ENCODE peak calls at places on chromosomes 16 and 17, in eight cellular contexts. One of them, this sample, is unnamed.

GRCh38 chr17:2111691-2112090 is 56.8 kb downstream of the HIC1 start:
- DNase-seq in transverse colon: no peak
- DNase-seq in WTC11: no peak
- DNase-seq in RWPE1: no peak
- DNase-seq in fibroblast of mammary gland: peak
- DNase-seq in MM.1S: no peak
- DNase-seq in lower leg skin: peak
- DNase-seq in epithelial cell of esophagus: peak
- DNase-seq in this sample: no peak

GRCh38 chr17:45006927-45007461 is 38.9 kb upstream of the C1QL1 start:
- DNase-seq in RWPE1: no peak
- DNase-seq in epithelial cell of esophagus: no peak
- DNase-seq in fibroblast of mammary gland: no peak
- DNase-seq in lower leg skin: no peak
- DNase-seq in WTC11: peak
- DNase-seq in transverse colon: no peak
- DNase-seq in MM.1S: no peak
- DNase-seq in this sample: no peak

GRCh38 chr16:3876695-3877094 is 3.8 kb downstream of the CREBBP start:
- DNase-seq in lower leg skin: no peak
- DNase-seq in fibroblast of mammary gland: peak
- DNase-seq in transverse colon: no peak
- DNase-seq in epithelial cell of esophagus: peak
- DNase-seq in RWPE1: no peak
- DNase-seq in MM.1S: no peak
- DNase-seq in WTC11: no peak
- DNase-seq in this sample: no peak

GRCh38 chr17:27384261-27384701 is 72.0 kb upstream of the KSR1 start:
- DNase-seq in fibroblast of mammary gland: peak
- DNase-seq in lower leg skin: peak
- DNase-seq in WTC11: no peak
- DNase-seq in MM.1S: no peak
- DNase-seq in RWPE1: peak
- DNase-seq in transverse colon: peak
- DNase-seq in epithelial cell of esophagus: peak
- DNase-seq in this sample: no peak

GRCh38 chr17:69724236-69724635 is 309.7 kb downstream of the MAP2K6 start:
- DNase-seq in epithelial cell of esophagus: no peak
- DNase-seq in RWPE1: no peak
- DNase-seq in MM.1S: no peak
- DNase-seq in lower leg skin: no peak
- DNase-seq in WTC11: no peak
- DNase-seq in transverse colon: no peak
- DNase-seq in fibroblast of mammary gland: peak
- DNase-seq in this sample: no peak

GRCh38 chr17:19260958-19261357 is 23.8 kb downstream of the EPN2 start:
- DNase-seq in lower leg skin: no peak
- DNase-seq in WTC11: no peak
- DNase-seq in fibroblast of mammary gland: no peak
- DNase-seq in RWPE1: peak
- DNase-seq in epithelial cell of esophagus: peak
- DNase-seq in transverse colon: no peak
- DNase-seq in MM.1S: no peak
- DNase-seq in this sample: no peak

GRCh38 chr17:46964315-46965265 is 14.5 kb downstream of the RPRML start:
- DNase-seq in lower leg skin: no peak
- DNase-seq in MM.1S: no peak
- DNase-seq in transverse colon: no peak
- DNase-seq in fibroblast of mammary gland: peak
- DNase-seq in epithelial cell of esophagus: peak
- DNase-seq in WTC11: peak
- DNase-seq in RWPE1: no peak
- DNase-seq in this sample: no peak

GRCh38 chr17:10013360-10014112 is 108.5 kb upstream of the RCVRN start:
- DNase-seq in WTC11: no peak
- DNase-seq in lower leg skin: no peak
- DNase-seq in epithelial cell of esophagus: no peak
- DNase-seq in RWPE1: no peak
- DNase-seq in MM.1S: peak
- DNase-seq in fibroblast of mammary gland: no peak
- DNase-seq in transverse colon: peak
- DNase-seq in this sample: peak

GRCh38 chr16:9154576-9155410 is 63.3 kb downstream of the HAPSTR1 start:
- DNase-seq in epithelial cell of esophagus: no peak
- DNase-seq in fibroblast of mammary gland: no peak
- DNase-seq in MM.1S: no peak
- DNase-seq in WTC11: no peak
- DNase-seq in transverse colon: no peak
- DNase-seq in lower leg skin: no peak
- DNase-seq in RWPE1: no peak
- DNase-seq in this sample: no peak

GRCh38 chr17:49404371-49404770 is 10.3 kb downstream of the PHB1 start:
- DNase-seq in lower leg skin: peak
- DNase-seq in MM.1S: no peak
- DNase-seq in RWPE1: no peak
- DNase-seq in WTC11: no peak
- DNase-seq in fibroblast of mammary gland: no peak
- DNase-seq in transverse colon: no peak
- DNase-seq in epithelial cell of esophagus: no peak
- DNase-seq in this sample: peak

GRCh38 chr17:1640329-1641064 is 5.0 kb downstream of the SCARF1 start:
- DNase-seq in WTC11: no peak
- DNase-seq in MM.1S: no peak
- DNase-seq in RWPE1: no peak
- DNase-seq in lower leg skin: no peak
- DNase-seq in epithelial cell of esophagus: no peak
- DNase-seq in transverse colon: no peak
- DNase-seq in fibroblast of mammary gland: no peak
- DNase-seq in this sample: no peak

GRCh38 chr17:41536741-41537613 is 8.9 kb upstream of the KRT19 start:
- DNase-seq in RWPE1: no peak
- DNase-seq in transverse colon: no peak
- DNase-seq in WTC11: no peak
- DNase-seq in fibroblast of mammary gland: no peak
- DNase-seq in epithelial cell of esophagus: no peak
- DNase-seq in MM.1S: no peak
- DNase-seq in lower leg skin: no peak
- DNase-seq in this sample: no peak

GRCh38 chr16:3716831-3717234 is 491 bp downstream of the TRAP1 start:
- DNase-seq in WTC11: peak
- DNase-seq in transverse colon: peak
- DNase-seq in RWPE1: peak
- DNase-seq in epithelial cell of esophagus: peak
- DNase-seq in MM.1S: peak
- DNase-seq in fibroblast of mammary gland: peak
- DNase-seq in lower leg skin: no peak
- DNase-seq in this sample: peak

GRCh38 chr17:4728124-4728523 is 3.1 kb upstream of the MED11 start:
- DNase-seq in RWPE1: no peak
- DNase-seq in WTC11: no peak
- DNase-seq in MM.1S: no peak
- DNase-seq in transverse colon: no peak
- DNase-seq in fibroblast of mammary gland: no peak
- DNase-seq in lower leg skin: no peak
- DNase-seq in epithelial cell of esophagus: peak
- DNase-seq in this sample: peak

GRCh38 chr17:4738136-4739121 is 1.2 kb upstream of the ZMYND15 start:
- DNase-seq in epithelial cell of esophagus: peak
- DNase-seq in transverse colon: peak
- DNase-seq in lower leg skin: no peak
- DNase-seq in WTC11: no peak
- DNase-seq in MM.1S: peak
- DNase-seq in fibroblast of mammary gland: no peak
- DNase-seq in RWPE1: peak
- DNase-seq in this sample: peak

GRCh38 chr17:4735825-4736651 is 3.6 kb upstream of the ZMYND15 start:
- DNase-seq in transverse colon: no peak
- DNase-seq in RWPE1: no peak
- DNase-seq in lower leg skin: no peak
- DNase-seq in epithelial cell of esophagus: no peak
- DNase-seq in WTC11: no peak
- DNase-seq in MM.1S: no peak
- DNase-seq in fibroblast of mammary gland: no peak
- DNase-seq in this sample: peak

GRCh38 chr17:4734857-4735475 is 3.7 kb downstream of the MED11 start:
- DNase-seq in epithelial cell of esophagus: no peak
- DNase-seq in transverse colon: no peak
- DNase-seq in WTC11: no peak
- DNase-seq in fibroblast of mammary gland: no peak
- DNase-seq in lower leg skin: no peak
- DNase-seq in MM.1S: no peak
- DNase-seq in RWPE1: no peak
- DNase-seq in this sample: no peak

DNA sequence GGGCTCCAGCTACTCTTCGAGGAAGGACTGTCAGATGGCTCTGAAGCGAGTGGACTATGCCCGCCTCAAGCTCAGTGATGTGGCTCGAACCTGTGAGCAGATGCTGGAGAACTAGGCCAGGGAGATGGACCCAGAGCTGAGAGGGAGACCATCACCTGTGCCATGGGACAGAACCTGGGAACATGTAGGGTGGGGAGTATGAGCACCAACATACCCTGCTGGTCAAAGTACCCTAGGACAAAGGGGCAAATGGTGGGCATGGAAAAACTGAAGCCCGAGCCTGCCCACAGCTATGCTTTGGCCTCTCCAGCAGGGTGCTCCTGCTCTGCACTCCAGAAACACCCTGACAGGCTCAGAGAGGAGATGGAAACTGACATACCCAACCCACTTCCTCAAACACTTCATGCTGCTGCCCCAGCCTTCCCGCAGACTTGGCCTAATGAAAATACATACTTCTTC is 1.9 kb downstream of the MED11 start:
- DNase-seq in transverse colon: no peak
- DNase-seq in epithelial cell of esophagus: peak
- DNase-seq in WTC11: no peak
- DNase-seq in MM.1S: peak
- DNase-seq in fibroblast of mammary gland: no peak
- DNase-seq in RWPE1: no peak
- DNase-seq in lower leg skin: no peak
- DNase-seq in this sample: no peak
- TF ChIP-seq CTCF in transverse colon: no peak
- TF ChIP-seq CTCF in epithelial cell of esophagus: peak
- TF ChIP-seq CTCF in WTC11: no peak
- TF ChIP-seq CTCF in MM.1S: peak
- TF ChIP-seq CTCF in fibroblast of mammary gland: no peak
- TF ChIP-seq CTCF in RWPE1: no peak
- TF ChIP-seq CTCF in lower leg skin: no peak
- TF ChIP-seq CTCF in this sample: no peak

GRCh38 chr17:30005709-30006320 is 64.4 kb downstream of the EFCAB5 start:
- DNase-seq in epithelial cell of esophagus: peak
- DNase-seq in WTC11: no peak
- DNase-seq in transverse colon: no peak
- DNase-seq in MM.1S: no peak
- DNase-seq in lower leg skin: no peak
- DNase-seq in fibroblast of mammary gland: no peak
- DNase-seq in RWPE1: peak
- DNase-seq in this sample: no peak

GRCh38 chr17:30002088-30002487 is 60.7 kb downstream of the EFCAB5 start:
- DNase-seq in lower leg skin: no peak
- DNase-seq in RWPE1: no peak
- DNase-seq in epithelial cell of esophagus: no peak
- DNase-seq in MM.1S: no peak
- DNase-seq in transverse colon: no peak
- DNase-seq in fibroblast of mammary gland: no peak
- DNase-seq in WTC11: no peak
- DNase-seq in this sample: no peak

GRCh38 chr17:29996458-29996857 is 55.0 kb downstream of the EFCAB5 start:
- DNase-seq in fibroblast of mammary gland: no peak
- DNase-seq in epithelial cell of esophagus: no peak
- DNase-seq in WTC11: no peak
- DNase-seq in lower leg skin: no peak
- DNase-seq in MM.1S: no peak
- DNase-seq in transverse colon: no peak
- DNase-seq in RWPE1: no peak
- DNase-seq in this sample: no peak

GRCh38 chr17:30000755-30001257 is 59.4 kb downstream of the EFCAB5 start:
- DNase-seq in fibroblast of mammary gland: peak
- DNase-seq in transverse colon: no peak
- DNase-seq in WTC11: no peak
- DNase-seq in RWPE1: no peak
- DNase-seq in epithelial cell of esophagus: peak
- DNase-seq in MM.1S: no peak
- DNase-seq in lower leg skin: no peak
- DNase-seq in this sample: no peak

GRCh38 chr17:30000001-30000754 is 58.7 kb downstream of the EFCAB5 start:
- DNase-seq in lower leg skin: no peak
- DNase-seq in epithelial cell of esophagus: no peak
- DNase-seq in RWPE1: no peak
- DNase-seq in fibroblast of mammary gland: peak
- DNase-seq in MM.1S: peak
- DNase-seq in WTC11: no peak
- DNase-seq in transverse colon: no peak
- DNase-seq in this sample: no peak
- TF ChIP-seq CTCF in lower leg skin: no peak
- TF ChIP-seq CTCF in epithelial cell of esophagus: no peak
- TF ChIP-seq CTCF in RWPE1: no peak
- TF ChIP-seq CTCF in fibroblast of mammary gland: peak
- TF ChIP-seq CTCF in MM.1S: peak
- TF ChIP-seq CTCF in WTC11: no peak
- TF ChIP-seq CTCF in transverse colon: no peak
- TF ChIP-seq CTCF in this sample: no peak

DNA sequence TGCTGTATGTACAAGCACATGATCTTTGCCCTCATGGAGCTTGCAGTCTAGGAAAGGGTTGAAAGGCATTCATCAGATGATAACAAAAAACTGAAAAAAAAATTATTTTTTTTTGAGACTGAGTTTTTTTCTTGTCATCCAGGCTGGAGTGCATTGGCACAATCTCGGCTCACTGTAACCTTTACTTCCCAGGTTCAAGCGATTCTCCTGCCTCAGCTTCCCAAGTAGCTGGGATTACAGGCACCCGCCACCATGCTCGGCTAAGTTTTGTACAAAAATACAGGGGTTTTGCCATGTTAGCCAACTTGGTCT is 38.7 kb upstream of the BCAS3 start:
- DNase-seq in lower leg skin: no peak
- DNase-seq in fibroblast of mammary gland: no peak
- DNase-seq in MM.1S: no peak
- DNase-seq in transverse colon: no peak
- DNase-seq in epithelial cell of esophagus: no peak
- DNase-seq in WTC11: no peak
- DNase-seq in RWPE1: no peak
- DNase-seq in this sample: no peak
- TF ChIP-seq CTCF in lower leg skin: no peak
- TF ChIP-seq CTCF in fibroblast of mammary gland: no peak
- TF ChIP-seq CTCF in MM.1S: no peak
- TF ChIP-seq CTCF in transverse colon: no peak
- TF ChIP-seq CTCF in epithelial cell of esophagus: no peak
- TF ChIP-seq CTCF in WTC11: peak
- TF ChIP-seq CTCF in RWPE1: peak
- TF ChIP-seq CTCF in this sample: no peak

DNA sequence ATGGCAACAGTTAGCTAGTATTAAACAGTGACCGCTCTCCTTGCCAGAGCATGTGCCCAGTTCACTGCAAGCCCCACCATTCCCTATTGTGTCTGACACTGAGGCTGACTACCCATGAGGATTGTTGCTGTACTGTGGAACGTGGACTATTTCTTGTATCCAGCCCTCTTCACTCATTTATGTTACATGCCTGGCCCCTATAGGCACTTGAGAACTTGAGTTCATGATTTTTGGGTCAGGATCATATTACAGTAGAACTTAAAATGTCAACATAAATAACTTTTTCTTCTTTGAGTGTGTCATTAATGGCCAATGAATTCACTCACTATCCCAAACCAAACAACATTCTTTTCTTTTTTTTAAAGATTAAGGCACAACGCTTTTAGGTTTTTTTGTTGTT is 55.7 kb downstream of the LYRM1 start:
- DNase-seq in epithelial cell of esophagus: no peak
- DNase-seq in transverse colon: no peak
- DNase-seq in MM.1S: no peak
- DNase-seq in lower leg skin: no peak
- DNase-seq in fibroblast of mammary gland: peak
- DNase-seq in RWPE1: no peak
- DNase-seq in WTC11: no peak
- DNase-seq in this sample: no peak
- TF ChIP-seq CTCF in epithelial cell of esophagus: no peak
- TF ChIP-seq CTCF in transverse colon: no peak
- TF ChIP-seq CTCF in MM.1S: no peak
- TF ChIP-seq CTCF in lower leg skin: no peak
- TF ChIP-seq CTCF in fibroblast of mammary gland: peak
- TF ChIP-seq CTCF in RWPE1: no peak
- TF ChIP-seq CTCF in WTC11: no peak
- TF ChIP-seq CTCF in this sample: no peak